ENCODE peak calls at places on chromosomes 12 and 14, in seven cellular contexts. T is cardiac muscle cell, H is K562, Y is heart right ventricle, R is heart left ventricle, J is body of pancreas, S is ascending aorta. P is an unnamed sample.

GRCh38 chr12:27973487-27973890 is 956 bp upstream of the PTHLH start:
- DNase-seq in T (peak; percentile 36), H (no peak), Y (no peak), R (no peak), J (no peak), S (no peak), P (no peak)

GRCh38 chr14:59253527-59253926 is 65.1 kb downstream of the DAAM1 start:
- DNase-seq in T (no peak), H (no peak), Y (peak; percentile 13), R (no peak), J (no peak), S (no peak), P (no peak)

GRCh38 chr12:76706761-76707160 is 57.2 kb upstream of the ZDHHC17 start:
- DNase-seq in T (no peak), H (no peak), Y (no peak), R (no peak), J (no peak), S (no peak), P (no peak)

GRCh38 chr14:96735509-96735908 is 61.7 kb upstream of the VRK1 start:
- DNase-seq in T (no peak), H (no peak), Y (no peak), R (no peak), J (no peak), S (no peak), P (no peak)

GRCh38 chr12:121713257-121714155 is 954 bp downstream of the TMEM120B start:
- DNase-seq in T (peak; percentile 35), H (peak; percentile 46), Y (peak; percentile 34), R (peak; percentile 43), J (peak; percentile 15), S (peak; percentile 70), P (no peak)

GRCh38 chr14:33408291-33408690 is 469.6 kb downstream of the NPAS3 start:
- DNase-seq in T (no peak), H (no peak), Y (no peak), R (no peak), J (no peak), S (no peak), P (no peak)

GRCh38 chr14:26730929-26731618 is 133.2 kb upstream of the NOVA1 start:
- DNase-seq in T (peak; percentile 53), H (peak; percentile 9), Y (no peak), R (no peak), J (no peak), S (no peak), P (no peak)

GRCh38 chr14:86221000-86221399 is 691.1 kb downstream of the FLRT2 start:
- DNase-seq in T (no peak), H (peak; percentile 3), Y (no peak), R (no peak), J (no peak), S (no peak), P (no peak)

GRCh38 chr12:25825494-25825893 is 133.0 kb upstream of the RASSF8 start:
- DNase-seq in T (no peak), H (no peak), Y (no peak), R (no peak), J (no peak), S (no peak), P (no peak)

GRCh38 chr12:4353785-4354208 is 25.7 kb downstream of the FGF23 start:
- DNase-seq in T (peak; percentile 3), H (peak; percentile 26), Y (no peak), R (no peak), J (no peak), S (no peak), P (no peak)

GRCh38 chr12:26940820-26941219 is 2.5 kb downstream of the FGFR1OP2 start:
- DNase-seq in T (peak; percentile 55), H (peak; percentile 38), Y (no peak), R (no peak), J (no peak), S (no peak), P (no peak)

GRCh38 chr12:46364777-46365580 is 7.6 kb downstream of the SLC38A2 start:
- DNase-seq in T (peak; percentile 88), H (no peak), Y (no peak), R (peak; percentile 60), J (peak; percentile 73), S (peak; percentile 78), P (peak; percentile 44)

GRCh38 chr12:32809846-32810245 is 54.1 kb upstream of the YARS2 start:
- DNase-seq in T (no peak), H (no peak), Y (no peak), R (no peak), J (no peak), S (no peak), P (no peak)

GRCh38 chr14:95922080-95922479 is 45.4 kb downstream of the TUNAR start:
- DNase-seq in T (no peak), H (no peak), Y (no peak), R (no peak), J (no peak), S (no peak), P (no peak)

GRCh38 chr14:105927661-105928060 is 401.3 kb downstream of the TMEM121 start:
- DNase-seq in T (no peak), H (no peak), Y (no peak), R (no peak), J (no peak), S (peak; percentile 43), P (no peak)

GRCh38 chr12:53289891-53290290 is 5.5 kb upstream of the PFDN5 start:
- DNase-seq in T (no peak), H (no peak), Y (no peak), R (no peak), J (no peak), S (no peak), P (no peak)

GRCh38 chr12:1594045-1594294 is 411 bp downstream of the FBXL14 start:
- DNase-seq in T (peak; percentile 74), H (peak; percentile 66), Y (no peak), R (peak; percentile 76), J (peak; percentile 71), S (peak; percentile 80), P (no peak)

GRCh38 chr12:6961278-6961694 is 9.2 kb downstream of the PHB2 start:
- DNase-seq in T (peak; percentile 62), H (peak; percentile 70), Y (peak; percentile 66), R (peak; percentile 75), J (peak; percentile 66), S (peak; percentile 75), P (peak; percentile 91)

GRCh38 chr12:92393504-92393903 is 247.9 kb upstream of the BTG1 start:
- DNase-seq in T (no peak), H (peak; percentile 61), Y (no peak), R (no peak), J (no peak), S (no peak), P (no peak)

GRCh38 chr12:30822385-30823139 is 67.8 kb upstream of the CAPRIN2 start:
- DNase-seq in T (peak; percentile 75), H (no peak), Y (peak; percentile 80), R (peak; percentile 63), J (peak; percentile 72), S (peak; percentile 78), P (peak; percentile 82)

GRCh38 chr12:112176321-112177010 is 51.1 kb downstream of the TRAFD1 start:
- DNase-seq in T (no peak), H (no peak), Y (no peak), R (no peak), J (no peak), S (no peak), P (no peak)

GRCh38 chr12:3313066-3313465 is 177.9 kb upstream of the PRMT8 start:
- DNase-seq in T (no peak), H (no peak), Y (no peak), R (no peak), J (no peak), S (no peak), P (no peak)

GRCh38 chr12:34198924-34199323 is 176.6 kb downstream of the ALG10 start:
- DNase-seq in T (no peak), H (no peak), Y (no peak), R (no peak), J (no peak), S (no peak), P (no peak)
- H3K4me1 ChIP-seq in T (no peaks in the 10 kb centered on the region), H (no peaks in the 10 kb centered on the region), Y (no peaks in the 10 kb centered on the region), R (no peaks in the 10 kb centered on the region), J (no peaks in the 10 kb centered on the region), S (no peaks in the 10 kb centered on the region), P (no peaks in the 10 kb centered on the region)

GRCh38 chr12:15858348-15858747 is 23.8 kb upstream of the STRAP start:
- DNase-seq in T (no peak), H (no peak), Y (no peak), R (no peak), J (no peak), S (no peak), P (no peak)
- TF ChIP-seq CTCF in T (peak; percentile 9), H (no peak), Y (no peak), R (no peak), J (no peak), S (no peak), P (no peak)

DNA sequence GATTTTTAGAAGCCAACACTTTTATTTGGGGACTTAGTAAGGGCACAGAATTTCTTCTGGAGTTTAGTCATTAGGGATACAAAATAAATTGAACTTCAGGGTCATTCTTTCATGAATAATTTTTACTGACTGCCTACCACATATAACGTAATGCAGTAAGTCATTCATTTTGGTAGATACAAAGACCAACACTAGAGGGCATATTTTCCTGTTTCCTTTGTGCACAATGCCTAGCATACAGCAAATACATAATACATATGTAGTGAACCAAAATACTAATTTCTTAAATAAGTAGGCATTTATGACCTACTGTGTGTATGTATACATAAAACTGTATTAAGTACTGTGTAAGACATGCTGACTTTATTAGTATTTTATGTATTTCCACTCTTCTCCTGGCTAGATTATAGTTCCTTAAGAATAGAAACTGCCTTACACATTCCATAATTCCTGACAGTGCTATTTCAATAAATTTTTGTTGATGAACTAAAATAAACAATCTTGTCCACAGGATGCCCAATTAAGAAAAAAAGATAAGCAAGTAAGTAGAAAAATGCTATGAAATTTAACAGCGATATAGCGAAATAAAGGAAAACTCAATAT is 47.9 kb downstream of the PPP1R12A start:
- DNase-seq in T (peak; percentile 74), H (peak; percentile 55), Y (no peak), R (no peak), J (no peak), S (no peak), P (no peak)
- H3K4me1 ChIP-seq in T (peaks cover 22% of the 10 kb centered on the region), H (peaks cover 9% of the 10 kb centered on the region), Y (peaks cover 80% of the 10 kb centered on the region), R (peaks cover 62% of the 10 kb centered on the region), J (peaks cover 11% of the 10 kb centered on the region), S (peaks cover 56% of the 10 kb centered on the region), P (peaks cover 62% of the 10 kb centered on the region)

DNA sequence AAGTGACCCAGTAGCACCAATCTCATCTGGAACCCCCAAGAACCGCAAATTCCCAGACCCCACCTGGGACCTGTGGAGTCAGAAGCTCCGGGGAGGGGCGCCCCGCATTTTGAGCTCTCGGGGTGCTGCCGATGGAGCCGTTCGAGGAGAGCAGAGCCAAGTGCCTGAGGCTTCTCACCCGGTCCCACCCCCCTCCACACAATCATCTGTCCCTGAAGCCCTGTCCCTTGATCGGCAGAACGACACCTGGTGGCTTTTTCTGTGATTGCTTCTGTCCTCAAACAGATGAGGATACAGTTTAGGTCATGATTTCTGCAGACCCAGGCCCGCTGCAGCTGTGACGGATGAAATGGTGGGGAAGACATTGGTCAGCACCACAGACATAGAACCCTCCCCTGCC is 74.7 kb downstream of the NOC4L start:
- DNase-seq in T (no peak), H (peak; percentile 44), Y (no peak), R (no peak), J (no peak), S (no peak), P (no peak)
- TF ChIP-seq CTCF in T (peak; percentile 15), H (peak; percentile 52), Y (peak; percentile 20), R (no peak), J (no peak), S (peak; percentile 25), P (peak; percentile 33)

P was measured in upper lobe of left lung.